ENCODE peak calls at places on chromosomes 12 and 14, in seven cellular contexts. One of them, this sample, is unnamed.
A peak's percentile ranks its signal among the peaks of the same experiment; 100 is the strongest.

GRCh38 chr14:81303258-81303935 is 82.6 kb upstream of the GTF2A1 start:
- DNase-seq in sigmoid colon: no peak
- DNase-seq in prostate gland: no peak
- DNase-seq in HCT116: peak; percentile 86
- DNase-seq in breast epithelium: peak; percentile 62
- DNase-seq in K562: peak; percentile 55
- DNase-seq in stomach: peak; percentile 83
- DNase-seq in this sample: peak; percentile 93

GRCh38 chr12:132523576-132524331 is 33.8 kb downstream of the FBRSL1 start:
- DNase-seq in stomach: peak; percentile 79
- DNase-seq in prostate gland: peak; percentile 58
- DNase-seq in sigmoid colon: no peak
- DNase-seq in breast epithelium: peak; percentile 41
- DNase-seq in K562: peak; percentile 79
- DNase-seq in HCT116: no peak
- DNase-seq in this sample: peak; percentile 73

GRCh38 chr12:9763025-9763424 is 2.3 kb upstream of the CD69 start:
- DNase-seq in stomach: no peak
- DNase-seq in sigmoid colon: no peak
- DNase-seq in breast epithelium: no peak
- DNase-seq in prostate gland: no peak
- DNase-seq in K562: no peak
- DNase-seq in HCT116: no peak
- DNase-seq in this sample: no peak

GRCh38 chr12:19894049-19894448 is 454.8 kb downstream of the AEBP2 start:
- DNase-seq in prostate gland: no peak
- DNase-seq in breast epithelium: no peak
- DNase-seq in sigmoid colon: no peak
- DNase-seq in stomach: no peak
- DNase-seq in K562: no peak
- DNase-seq in HCT116: no peak
- DNase-seq in this sample: no peak

GRCh38 chr12:118543651-118544050 is 167.3 kb downstream of the SUDS3 start:
- DNase-seq in sigmoid colon: no peak
- DNase-seq in HCT116: no peak
- DNase-seq in breast epithelium: no peak
- DNase-seq in K562: no peak
- DNase-seq in prostate gland: no peak
- DNase-seq in stomach: no peak
- DNase-seq in this sample: no peak

GRCh38 chr12:79691299-79692248 is 810 bp upstream of the PAWR start:
- DNase-seq in K562: no peak
- DNase-seq in sigmoid colon: no peak
- DNase-seq in stomach: no peak
- DNase-seq in prostate gland: peak; percentile 29
- DNase-seq in HCT116: no peak
- DNase-seq in breast epithelium: no peak
- DNase-seq in this sample: peak; percentile 32

GRCh38 chr12:20024194-20024593 is 344.1 kb upstream of the PDE3A start:
- DNase-seq in breast epithelium: no peak
- DNase-seq in HCT116: no peak
- DNase-seq in prostate gland: no peak
- DNase-seq in K562: no peak
- DNase-seq in stomach: no peak
- DNase-seq in sigmoid colon: no peak
- DNase-seq in this sample: no peak

GRCh38 chr14:24339284-24340151 is at the start of gene RIPK3:
- DNase-seq in HCT116: no peak
- DNase-seq in breast epithelium: no peak
- DNase-seq in stomach: peak; percentile 80
- DNase-seq in prostate gland: no peak
- DNase-seq in K562: no peak
- DNase-seq in sigmoid colon: no peak
- DNase-seq in this sample: peak; percentile 87

GRCh38 chr12:111352300-111352993 is 16.4 kb downstream of the PHETA1 start:
- DNase-seq in breast epithelium: no peak
- DNase-seq in HCT116: no peak
- DNase-seq in sigmoid colon: no peak
- DNase-seq in stomach: no peak
- DNase-seq in prostate gland: no peak
- DNase-seq in K562: no peak
- DNase-seq in this sample: no peak

GRCh38 chr12:51238510-51239334 is at the start of gene DAZAP2:
- DNase-seq in stomach: peak; percentile 98
- DNase-seq in prostate gland: peak; percentile 97
- DNase-seq in breast epithelium: peak; percentile 95
- DNase-seq in HCT116: peak; percentile 90
- DNase-seq in K562: peak; percentile 96
- DNase-seq in sigmoid colon: peak; percentile 98
- DNase-seq in this sample: peak; percentile 98

GRCh38 chr14:69093551-69094421 is 59.1 kb downstream of the DCAF5 start:
- DNase-seq in K562: no peak
- DNase-seq in prostate gland: peak; percentile 28
- DNase-seq in breast epithelium: peak; percentile 67
- DNase-seq in stomach: peak; percentile 42
- DNase-seq in HCT116: no peak
- DNase-seq in sigmoid colon: no peak
- DNase-seq in this sample: no peak

GRCh38 chr12:109944975-109945374 is 44.9 kb downstream of the TCHP start:
- DNase-seq in sigmoid colon: no peak
- DNase-seq in K562: no peak
- DNase-seq in breast epithelium: no peak
- DNase-seq in HCT116: no peak
- DNase-seq in stomach: no peak
- DNase-seq in prostate gland: no peak
- DNase-seq in this sample: no peak

GRCh38 chr14:20624495-20625070 is 16.9 kb downstream of the OR6S1 start:
- DNase-seq in breast epithelium: no peak
- DNase-seq in stomach: peak; percentile 75
- DNase-seq in K562: peak; percentile 28
- DNase-seq in sigmoid colon: peak; percentile 81
- DNase-seq in HCT116: no peak
- DNase-seq in prostate gland: peak; percentile 20
- DNase-seq in this sample: peak; percentile 82

GRCh38 chr14:69375182-69375581 is 22.9 kb downstream of the ERH start:
- DNase-seq in breast epithelium: no peak
- DNase-seq in K562: no peak
- DNase-seq in HCT116: no peak
- DNase-seq in prostate gland: no peak
- DNase-seq in sigmoid colon: no peak
- DNase-seq in stomach: no peak
- DNase-seq in this sample: no peak

GRCh38 chr12:57166971-57167371 is 19.6 kb upstream of the LRP1-AS start:
- DNase-seq in K562: peak; percentile 48
- DNase-seq in HCT116: no peak
- DNase-seq in breast epithelium: no peak
- DNase-seq in sigmoid colon: no peak
- DNase-seq in stomach: no peak
- DNase-seq in prostate gland: no peak
- DNase-seq in this sample: no peak

GRCh38 chr14:63642229-63642611 is 549 bp upstream of the WDR89 start:
- DNase-seq in HCT116: peak; percentile 92
- DNase-seq in K562: peak; percentile 73
- DNase-seq in sigmoid colon: peak; percentile 91
- DNase-seq in stomach: peak; percentile 80
- DNase-seq in prostate gland: peak; percentile 93
- DNase-seq in breast epithelium: peak; percentile 84
- DNase-seq in this sample: peak; percentile 84
- TF ChIP-seq POLR2A in HCT116: peak; percentile 41
- TF ChIP-seq POLR2A in K562: no peak
- TF ChIP-seq POLR2A in sigmoid colon: no peak
- TF ChIP-seq POLR2A in stomach: no peak
- TF ChIP-seq POLR2A in prostate gland: no peak
- TF ChIP-seq POLR2A in breast epithelium: no peak
- TF ChIP-seq POLR2A in this sample: no peak

GRCh38 chr12:92462049-92462448 is 240.7 kb upstream of the PLEKHG7 start:
- DNase-seq in breast epithelium: no peak
- DNase-seq in stomach: no peak
- DNase-seq in sigmoid colon: no peak
- DNase-seq in prostate gland: no peak
- DNase-seq in HCT116: no peak
- DNase-seq in K562: no peak
- DNase-seq in this sample: peak; percentile 22
- H3K4me3 ChIP-seq in breast epithelium: no peak overlapping the region
- H3K4me3 ChIP-seq in stomach: no peak overlapping the region
- H3K4me3 ChIP-seq in sigmoid colon: no peak overlapping the region
- H3K4me3 ChIP-seq in prostate gland: no peak overlapping the region
- H3K4me3 ChIP-seq in HCT116: no peak overlapping the region
- H3K4me3 ChIP-seq in K562: no peak overlapping the region
- H3K4me3 ChIP-seq in this sample: no peak overlapping the region

GRCh38 chr14:74638970-74639369 is 26.9 kb upstream of the LTBP2 start:
- DNase-seq in sigmoid colon: no peak
- DNase-seq in HCT116: no peak
- DNase-seq in K562: no peak
- DNase-seq in prostate gland: no peak
- DNase-seq in stomach: no peak
- DNase-seq in breast epithelium: no peak
- DNase-seq in this sample: no peak
- TF ChIP-seq POLR2AphosphoS5 in sigmoid colon: peak; percentile 61
- TF ChIP-seq POLR2AphosphoS5 in HCT116: no peak
- TF ChIP-seq POLR2AphosphoS5 in K562: no peak
- TF ChIP-seq POLR2AphosphoS5 in prostate gland: no peak
- TF ChIP-seq POLR2AphosphoS5 in stomach: no peak
- TF ChIP-seq POLR2AphosphoS5 in breast epithelium: no peak
- TF ChIP-seq POLR2AphosphoS5 in this sample: no peak

GRCh38 chr14:65263161-65263788 is 149.3 kb upstream of the FUT8 start:
- DNase-seq in prostate gland: no peak
- DNase-seq in K562: no peak
- DNase-seq in sigmoid colon: no peak
- DNase-seq in stomach: no peak
- DNase-seq in HCT116: no peak
- DNase-seq in breast epithelium: no peak
- DNase-seq in this sample: no peak
- TF ChIP-seq POLR2A in prostate gland: no peak
- TF ChIP-seq POLR2A in K562: no peak
- TF ChIP-seq POLR2A in sigmoid colon: no peak
- TF ChIP-seq POLR2A in stomach: no peak
- TF ChIP-seq POLR2A in HCT116: no peak
- TF ChIP-seq POLR2A in breast epithelium: no peak
- TF ChIP-seq POLR2A in this sample: no peak

GRCh38 chr12:46124132-46124847 is 133.9 kb upstream of the SCAF11 start:
- DNase-seq in HCT116: no peak
- DNase-seq in stomach: no peak
- DNase-seq in breast epithelium: no peak
- DNase-seq in sigmoid colon: no peak
- DNase-seq in K562: no peak
- DNase-seq in prostate gland: no peak
- DNase-seq in this sample: no peak
- H3K4me3 ChIP-seq in HCT116: no peak overlapping the region
- H3K4me3 ChIP-seq in stomach: no peak overlapping the region
- H3K4me3 ChIP-seq in breast epithelium: no peak overlapping the region
- H3K4me3 ChIP-seq in sigmoid colon: no peak overlapping the region
- H3K4me3 ChIP-seq in K562: no peak overlapping the region
- H3K4me3 ChIP-seq in prostate gland: no peak overlapping the region
- H3K4me3 ChIP-seq in this sample: no peak overlapping the region

DNA sequence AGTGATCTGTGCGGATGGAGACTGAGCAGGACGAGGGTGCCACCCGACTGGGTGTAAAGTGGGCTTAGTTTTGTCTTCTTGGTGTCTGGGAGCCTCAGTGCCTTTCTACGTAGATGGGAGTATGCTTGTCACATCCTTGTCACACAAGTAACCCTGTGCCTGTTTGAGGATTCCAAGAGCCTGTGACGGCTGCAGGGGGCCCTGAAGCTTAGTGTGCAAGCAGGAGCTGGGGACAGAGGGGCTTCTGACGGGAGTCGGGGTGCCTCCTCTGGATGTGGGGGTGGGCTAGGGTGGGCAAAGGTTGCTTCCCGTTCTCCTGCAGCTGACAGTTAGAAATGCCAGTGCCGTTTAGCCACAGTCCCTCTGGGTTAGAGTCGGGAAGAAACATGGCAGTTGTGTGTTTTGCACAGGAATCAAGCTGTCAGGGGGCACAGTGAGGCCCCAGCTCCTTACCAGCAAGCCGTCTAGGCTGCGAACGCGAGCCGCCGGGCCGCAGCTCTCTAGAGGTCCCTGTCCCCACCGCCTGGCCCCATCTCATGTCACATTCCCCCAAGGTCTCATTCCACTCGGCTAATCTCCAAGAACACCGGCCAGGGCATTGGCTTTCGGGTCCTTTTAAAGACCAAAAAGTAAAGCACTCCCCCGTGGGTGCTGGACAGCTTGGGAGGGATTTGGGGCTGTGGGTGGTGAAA is 7.0 kb downstream of the RTL1 start:
- DNase-seq in K562: no peak
- DNase-seq in sigmoid colon: peak; percentile 45
- DNase-seq in HCT116: no peak
- DNase-seq in breast epithelium: no peak
- DNase-seq in prostate gland: no peak
- DNase-seq in stomach: no peak
- DNase-seq in this sample: no peak
- TF ChIP-seq POLR2AphosphoS5 in K562: no peak
- TF ChIP-seq POLR2AphosphoS5 in sigmoid colon: no peak
- TF ChIP-seq POLR2AphosphoS5 in HCT116: no peak
- TF ChIP-seq POLR2AphosphoS5 in breast epithelium: no peak
- TF ChIP-seq POLR2AphosphoS5 in prostate gland: no peak
- TF ChIP-seq POLR2AphosphoS5 in stomach: no peak
- TF ChIP-seq POLR2AphosphoS5 in this sample: no peak

GRCh38 chr12:12562585-12563245 is at the start of gene DUSP16:
- DNase-seq in K562: peak; percentile 82
- DNase-seq in HCT116: peak; percentile 72
- DNase-seq in prostate gland: peak; percentile 93
- DNase-seq in stomach: peak; percentile 93
- DNase-seq in sigmoid colon: peak; percentile 94
- DNase-seq in breast epithelium: peak; percentile 94
- DNase-seq in this sample: peak; percentile 92
- TF ChIP-seq POLR2A in K562: no peak
- TF ChIP-seq POLR2A in HCT116: peak; percentile 46
- TF ChIP-seq POLR2A in prostate gland: peak; percentile 78
- TF ChIP-seq POLR2A in stomach: no peak
- TF ChIP-seq POLR2A in sigmoid colon: no peak
- TF ChIP-seq POLR2A in breast epithelium: no peak
- TF ChIP-seq POLR2A in this sample: peak; percentile 49

This sample was measured in transverse colon.